ENCODE peak calls at places on chromosomes 16 and 17, in nine cellular contexts. N, Q, H, M, V, K, E, G and R are unnamed samples.

GRCh38 chr16:84599528-84600202 is 18.2 kb downstream of the COTL1 start:
- DNase-seq in H (no peak), Q (no peak), M (no peak), E (peak; percentile 65), G (peak; percentile 87), V (no peak), K (peak; percentile 66), N (peak; percentile 67), R (no peak)

GRCh38 chr17:9052921-9053320 is 31.6 kb downstream of the NTN1 start:
- DNase-seq in M (no peak), G (no peak), E (no peak), Q (no peak), N (no peak), V (no peak), K (no peak), H (no peak), R (no peak)

GRCh38 chr17:68512967-68513474 is 791 bp downstream of the PRKAR1A start:
- DNase-seq in G (peak; percentile 69), Q (peak; percentile 12), E (peak; percentile 41), H (no peak), N (peak; percentile 39), V (no peak), M (no peak), K (peak; percentile 45), R (peak; percentile 52)

GRCh38 chr16:73012341-73012740 is 35.6 kb downstream of the ZFHX3 start:
- DNase-seq in E (no peak), G (no peak), Q (no peak), M (no peak), K (no peak), V (no peak), N (no peak), H (no peak), R (no peak)

GRCh38 chr16:87897563-87898505 is 28.5 kb upstream of the SLC7A5 start:
- DNase-seq in K (no peak), H (peak; percentile 24), M (no peak), G (no peak), E (no peak), V (peak; percentile 25), Q (no peak), N (no peak), R (no peak)

GRCh38 chr16:69397821-69398521 is 12.2 kb upstream of the TERF2 start:
- DNase-seq in E (peak; percentile 61), N (peak; percentile 72), Q (peak; percentile 79), G (peak; percentile 90), M (no peak), V (no peak), H (no peak), K (no peak), R (peak; percentile 60)

GRCh38 chr17:50052822-50053653 is 2.9 kb upstream of the ITGA3 start:
- DNase-seq in M (no peak), V (no peak), Q (no peak), G (no peak), H (no peak), E (peak; percentile 56), N (no peak), K (no peak), R (no peak)

GRCh38 chr17:51805765-51806164 is 352.7 kb downstream of the CA10 start:
- DNase-seq in V (no peak), K (peak; percentile 34), H (no peak), N (no peak), G (no peak), M (peak; percentile 76), E (no peak), Q (no peak), R (no peak)

GRCh38 chr16:24954137-24954536 is 61.0 kb downstream of the ARHGAP17 start:
- DNase-seq in E (no peak), Q (no peak), N (no peak), G (no peak), M (no peak), V (no peak), K (no peak), H (no peak), R (no peak)

GRCh38 chr16:30904114-30904780 is 7.8 kb downstream of the CTF1 start:
- DNase-seq in G (no peak), Q (no peak), N (no peak), K (no peak), H (no peak), M (no peak), V (no peak), E (no peak), R (no peak)

GRCh38 chr17:60079401-60079861 is 710 bp upstream of the HEATR6 start:
- DNase-seq in E (peak; percentile 23), V (no peak), N (peak; percentile 30), M (no peak), Q (peak; percentile 26), H (no peak), K (peak; percentile 22), G (peak; percentile 65), R (no peak)

GRCh38 chr17:41486809-41487530 is 2.7 kb downstream of the KRT36 start:
- DNase-seq in K (no peak), G (no peak), V (no peak), H (no peak), E (peak; percentile 40), M (no peak), N (no peak), Q (no peak), R (peak; percentile 72)

GRCh38 chr16:27286446-27286845 is 17.9 kb upstream of the NSMCE1 start:
- DNase-seq in K (no peak), G (peak; percentile 93), V (no peak), Q (no peak), N (peak; percentile 94), E (no peak), M (no peak), H (no peak), R (no peak)

GRCh38 chr16:68128577-68129305 is 43.6 kb downstream of the NFATC3 start:
- DNase-seq in V (no peak), G (peak; percentile 4), E (no peak), N (no peak), Q (no peak), M (no peak), H (no peak), K (no peak), R (no peak)

GRCh38 chr17:4477286-4477791 is 21.3 kb upstream of the SPNS2 start:
- DNase-seq in Q (no peak), H (no peak), G (peak; percentile 34), N (no peak), M (no peak), E (no peak), K (no peak), V (no peak), R (no peak)

GRCh38 chr17:1470071-1470773 is 14.2 kb upstream of the CRK start:
- DNase-seq in H (no peak), V (no peak), K (no peak), M (no peak), N (no peak), Q (no peak), G (no peak), E (no peak), R (no peak)

GRCh38 chr17:51165680-51166197 is 472 bp upstream of the NME2 start:
- DNase-seq in E (peak; percentile 67), M (no peak), H (peak; percentile 39), G (peak; percentile 52), Q (no peak), K (no peak), N (peak; percentile 41), V (no peak), R (peak; percentile 92)

GRCh38 chr16:64311241-64311640 is 810.6 kb downstream of the CDH11 start:
- DNase-seq in Q (no peak), M (no peak), H (no peak), N (no peak), E (no peak), G (peak; percentile 23), K (no peak), V (no peak), R (no peak)

GRCh38 chr16:52453661-52454060 is 93.3 kb downstream of the TOX3 start:
- DNase-seq in V (no peak), E (no peak), G (no peak), M (no peak), K (no peak), N (no peak), Q (peak; percentile 3), H (no peak), R (no peak)

GRCh38 chr17:4479982-4480751 is 18.5 kb upstream of the SPNS2 start:
- DNase-seq in K (no peak), Q (no peak), E (no peak), N (no peak), V (no peak), H (no peak), M (no peak), G (no peak), R (no peak)

GRCh38 chr17:81400154-81400938 is 5.1 kb downstream of the BAHCC1 start:
- DNase-seq in G (peak; percentile 76), K (no peak), E (no peak), H (no peak), Q (peak; percentile 36), V (no peak), N (peak; percentile 48), M (no peak), R (peak; percentile 84)